ENCODE peak calls at places on chromosomes 7 and 10, in ten cellular contexts. J, V, Z, Y, H, Q, P, F, D and B are unnamed samples.
A peak's percentile ranks its signal among the peaks of the same experiment; 100 is the strongest.

GRCh38 chr10:128854965-128855364 is 612.1 kb upstream of the MGMT start:
- DNase-seq in J (no peak), V (no peak), Z (no peak), Y (no peak), H (no peak), Q (no peak), P (no peak), F (peak; percentile 55), D (no peak), B (no peak)

GRCh38 chr7:29434405-29434804 is 129.2 kb upstream of the PRR15 start:
- DNase-seq in J (no peak), V (no peak), Z (no peak), Y (no peak), H (no peak), Q (no peak), P (no peak), F (no peak), D (no peak), B (no peak)

GRCh38 chr7:131723926-131724325 is 167.5 kb upstream of the PODXL start:
- DNase-seq in J (no peak), V (no peak), Z (no peak), Y (no peak), H (no peak), Q (no peak), P (no peak), F (no peak), D (no peak), B (no peak)

GRCh38 chr7:91264083-91264923 is at the start of gene FZD1:
- DNase-seq in J (peak; percentile 95), V (no peak), Z (peak; percentile 98), Y (peak; percentile 79), H (peak; percentile 94), Q (peak; percentile 96), P (peak; percentile 99), F (peak; percentile 98), D (peak; percentile 78), B (peak; percentile 96)

GRCh38 chr7:131945313-131945831 is 388.9 kb upstream of the PODXL start:
- DNase-seq in J (peak; percentile 74), V (no peak), Z (peak; percentile 34), Y (peak; percentile 48), H (peak; percentile 82), Q (peak; percentile 1), P (peak; percentile 58), F (peak; percentile 44), D (peak; percentile 46), B (peak; percentile 73)

GRCh38 chr7:115869225-115869624 is 161.3 kb downstream of the TFEC start:
- DNase-seq in J (no peak), V (no peak), Z (peak; percentile 47), Y (no peak), H (no peak), Q (no peak), P (no peak), F (no peak), D (no peak), B (no peak)

GRCh38 chr10:27207350-27207749 is 33.2 kb downstream of the ACBD5 start:
- DNase-seq in J (no peak), V (no peak), Z (no peak), Y (no peak), H (no peak), Q (no peak), P (no peak), F (no peak), D (no peak), B (no peak)

GRCh38 chr10:31101123-31101522 is 69.5 kb upstream of the ZNF438 start:
- DNase-seq in J (no peak), V (no peak), Z (peak; percentile 67), Y (peak; percentile 71), H (no peak), Q (peak; percentile 17), P (no peak), F (peak; percentile 88), D (peak; percentile 36), B (no peak)

GRCh38 chr10:102815790-102816549 is 21.2 kb downstream of the CYP17A1 start:
- DNase-seq in J (no peak), V (no peak), Z (peak; percentile 96), Y (no peak), H (no peak), Q (peak; percentile 88), P (no peak), F (no peak), D (no peak), B (no peak)

GRCh38 chr7:24233386-24233785 is 50.6 kb upstream of the NPY start:
- DNase-seq in J (no peak), V (no peak), Z (no peak), Y (no peak), H (no peak), Q (no peak), P (no peak), F (no peak), D (no peak), B (no peak)

GRCh38 chr10:43350686-43351085 is 20.8 kb upstream of the FXYD4 start:
- DNase-seq in J (no peak), V (no peak), Z (no peak), Y (no peak), H (no peak), Q (no peak), P (no peak), F (no peak), D (no peak), B (no peak)

GRCh38 chr7:82396343-82396742 is 47.2 kb downstream of the CACNA2D1 start:
- DNase-seq in J (no peak), V (no peak), Z (no peak), Y (no peak), H (no peak), Q (no peak), P (no peak), F (no peak), D (no peak), B (no peak)

GRCh38 chr10:79145174-79145483 is 76.4 kb downstream of the ZMIZ1 start:
- DNase-seq in J (no peak), V (no peak), Z (no peak), Y (no peak), H (no peak), Q (no peak), P (no peak), F (no peak), D (no peak), B (no peak)